ENCODE peak calls at places on chromosomes 6 and 20, in seven cellular contexts. R is MV-4-11; W is GM04504; Q is CD4-positive, alpha-beta T cell; X is heart left ventricle; M is GDM1; P is upper lobe of right lung. O is an unnamed sample.

GRCh38 chr6:24385536-24386269 is 17.0 kb upstream of the MRS2 start:
- DNase-seq in M (no peak), X (no peak), P (no peak), R (no peak), W (no peak), Q (no peak), O (no peak)

GRCh38 chr20:16459019-16459700 is 114.1 kb downstream of the KIF16B start:
- DNase-seq in X (peak; percentile 35), M (no peak), W (peak; percentile 70), P (no peak), R (no peak), Q (no peak), O (no peak)

GRCh38 chr6:166658115-166658791 is 31.2 kb upstream of the RPS6KA2 start:
- DNase-seq in Q (no peak), M (no peak), W (no peak), X (no peak), R (no peak), P (no peak), O (no peak)

GRCh38 chr20:52003976-52004375 is 187.6 kb downstream of the ZFP64 start:
- DNase-seq in M (no peak), W (no peak), Q (no peak), R (no peak), P (no peak), X (no peak), O (no peak)

GRCh38 chr20:6632187-6632586 is 135.3 kb upstream of the BMP2 start:
- DNase-seq in W (no peak), P (no peak), X (peak; percentile 20), M (no peak), Q (no peak), R (no peak), O (no peak)

GRCh38 chr6:149963212-149963461 is 606 bp upstream of the ULBP1 start:
- DNase-seq in W (peak; percentile 30), R (peak; percentile 45), Q (no peak), P (no peak), M (no peak), X (no peak), O (no peak)

GRCh38 chr20:7629880-7630279 is 310.4 kb downstream of the HAO1 start:
- DNase-seq in M (no peak), R (no peak), P (no peak), Q (no peak), X (no peak), W (no peak), O (no peak)

GRCh38 chr20:50108571-50109235 is 4.2 kb downstream of the UBE2V1 start:
- DNase-seq in Q (no peak), P (no peak), M (no peak), W (no peak), R (no peak), X (no peak), O (no peak)

GRCh38 chr6:79557683-79558082 is 20.5 kb upstream of the LCA5 start:
- DNase-seq in M (no peak), W (no peak), R (no peak), P (no peak), Q (no peak), X (no peak), O (no peak)

GRCh38 chr6:92496527-92496926 is 922.8 kb downstream of the EPHA7 start:
- DNase-seq in X (no peak), R (no peak), Q (no peak), W (no peak), P (no peak), M (no peak), O (no peak)

GRCh38 chr6:157667211-157668033 is 155.6 kb upstream of the SNX9 start:
- DNase-seq in W (peak; percentile 58), X (peak; percentile 44), M (peak; percentile 49), P (peak; percentile 1), Q (peak; percentile 40), R (peak; percentile 87), O (no peak)

O was measured in Right ventricle myocardium inferior.